ENCODE peak calls at places on chromosomes 1 and 21, in ten cellular contexts. O is DMS79 treated with DMSO at 0.1 percent for 48 hours; N is activated CD4-positive, alpha-beta T cell treated with anti-CD3 and anti-CD28 coated beads, Interleukin-2, amount 50 U/mL, for 24 hours; D is thoracic aorta; P is omental fat pad; K is HT-29; E is NCI-H187 treated with DMSO at 0.1 percent for 48 hours; C is caudate nucleus; T is HEK293T; V is nephron progenitor cell. A is an unnamed sample.

GRCh38 chr1:180167721-180168467 is 13.2 kb downstream of the QSOX1 start:
- DNase-seq in O (no peak), N (no peak), D (no peak), P (no peak), K (peak), E (no peak), C (no peak), T (no peak), V (no peak), A (no peak)

GRCh38 chr1:172671591-172671990 is 12.7 kb downstream of the FASLG start:
- DNase-seq in O (no peak), N (no peak), D (no peak), P (no peak), K (no peak), E (no peak), C (no peak), T (no peak), V (no peak), A (no peak)

GRCh38 chr1:209767706-209768105 is 11.9 kb downstream of the TRAF3IP3 start:
- DNase-seq in O (no peak), N (no peak), D (no peak), P (no peak), K (no peak), E (no peak), C (no peak), T (no peak), V (no peak), A (peak)

GRCh38 chr1:209435654-209436566 is 147.6 kb upstream of the CAMK1G start:
- DNase-seq in O (peak), N (no peak), D (no peak), P (peak), K (peak), E (no peak), C (peak), T (peak), V (peak), A (no peak)

GRCh38 chr1:22805672-22806038 is 95.0 kb downstream of the EPHB2 start:
- DNase-seq in O (no peak), N (no peak), D (no peak), P (no peak), K (no peak), E (no peak), C (no peak), T (no peak), V (no peak), A (no peak)

GRCh38 chr1:199403421-199404116 is 623.9 kb upstream of the NR5A2 start:
- DNase-seq in O (no peak), N (no peak), D (no peak), P (no peak), K (no peak), E (no peak), C (no peak), T (no peak), V (no peak), A (no peak)

GRCh38 chr1:212920895-212921294 is 29.4 kb upstream of the VASH2 start:
- DNase-seq in O (no peak), N (no peak), D (no peak), P (no peak), K (no peak), E (no peak), C (no peak), T (peak), V (no peak), A (no peak)

GRCh38 chr21:34670220-34670961 is 1.6 kb downstream of the CLIC6 start:
- DNase-seq in O (no peak), N (no peak), D (no peak), P (no peak), K (no peak), E (no peak), C (no peak), T (no peak), V (peak), A (no peak)

GRCh38 chr1:171884475-171884874 is 43.2 kb downstream of the DNM3 start:
- DNase-seq in O (no peak), N (no peak), D (no peak), P (no peak), K (no peak), E (no peak), C (no peak), T (no peak), V (no peak), A (no peak)

GRCh38 chr1:112704908-112705627 is 1.9 kb downstream of the RHOC start:
- DNase-seq in O (peak), N (no peak), D (peak), P (peak), K (peak), E (no peak), C (no peak), T (peak), V (peak), A (peak)

GRCh38 chr1:61436491-61437120 is 288.3 kb downstream of the TM2D1 start:
- DNase-seq in O (no peak), N (no peak), D (no peak), P (no peak), K (no peak), E (no peak), C (no peak), T (no peak), V (no peak), A (no peak)

GRCh38 chr21:15506086-15506485 is 223.7 kb upstream of the USP25 start:
- DNase-seq in O (no peak), N (no peak), D (no peak), P (no peak), K (no peak), E (no peak), C (no peak), T (no peak), V (no peak), A (no peak)

GRCh38 chr1:65176571-65176970 is 28.6 kb downstream of the AK4 start:
- DNase-seq in O (no peak), N (no peak), D (no peak), P (no peak), K (no peak), E (no peak), C (no peak), T (no peak), V (no peak), A (no peak)

GRCh38 chr1:54174106-54174505 is 21.3 kb upstream of the CDCP2 start:
- DNase-seq in O (no peak), N (no peak), D (no peak), P (no peak), K (no peak), E (no peak), C (no peak), T (no peak), V (no peak), A (no peak)

GRCh38 chr1:170623171-170623570 is 40.8 kb upstream of the PRRX1 start:
- DNase-seq in O (no peak), N (no peak), D (no peak), P (no peak), K (no peak), E (no peak), C (no peak), T (no peak), V (no peak), A (no peak)

GRCh38 chr1:162117039-162117816 is 47.7 kb downstream of the NOS1AP start:
- DNase-seq in O (no peak), N (no peak), D (no peak), P (no peak), K (no peak), E (no peak), C (no peak), T (no peak), V (no peak), A (no peak)

GRCh38 chr1:117321680-117322609 is 45.3 kb upstream of the MAN1A2 start:
- DNase-seq in O (no peak), N (no peak), D (no peak), P (no peak), K (no peak), E (no peak), C (no peak), T (no peak), V (no peak), A (no peak)

GRCh38 chr1:19073311-19074186 is 117.1 kb upstream of the IFFO2 start:
- DNase-seq in O (peak), N (no peak), D (no peak), P (no peak), K (no peak), E (no peak), C (peak), T (no peak), V (no peak), A (no peak)

GRCh38 chr1:37620707-37621106 is 14.0 kb downstream of the RSPO1 start:
- DNase-seq in O (no peak), N (no peak), D (no peak), P (no peak), K (no peak), E (no peak), C (no peak), T (no peak), V (no peak), A (no peak)

GRCh38 chr1:228064741-228065542 is 17.6 kb upstream of the ARF1 start:
- DNase-seq in O (no peak), N (no peak), D (no peak), P (no peak), K (no peak), E (no peak), C (no peak), T (no peak), V (no peak), A (no peak)

GRCh38 chr1:46550751-46551231 is 656 bp downstream of the KNCN start:
- DNase-seq in O (no peak), N (no peak), D (no peak), P (no peak), K (no peak), E (no peak), C (no peak), T (no peak), V (no peak), A (no peak)

GRCh38 chr1:39134768-39135333 is 69.6 kb upstream of the MACF1 start:
- DNase-seq in O (no peak), N (no peak), D (no peak), P (no peak), K (no peak), E (no peak), C (no peak), T (no peak), V (no peak), A (no peak)

GRCh38 chr21:16117851-16118592 is 388.2 kb downstream of the USP25 start:
- DNase-seq in O (peak), N (no peak), D (no peak), P (no peak), K (no peak), E (no peak), C (no peak), T (no peak), V (no peak), A (no peak)

GRCh38 chr1:181014431-181015257 is 8.0 kb downstream of the STX6 start:
- DNase-seq in O (no peak), N (no peak), D (no peak), P (no peak), K (no peak), E (no peak), C (no peak), T (no peak), V (no peak), A (peak)

GRCh38 chr1:204503122-204503912 is 8.7 kb upstream of the PIK3C2B start:
- DNase-seq in O (peak), N (no peak), D (no peak), P (no peak), K (peak), E (peak), C (no peak), T (no peak), V (no peak), A (no peak)

GRCh38 chr21:35297665-35298064 is 248.6 kb upstream of the RUNX1 start:
- DNase-seq in O (no peak), N (no peak), D (no peak), P (no peak), K (no peak), E (no peak), C (no peak), T (no peak), V (no peak), A (no peak)

GRCh38 chr1:220123889-220124288 is 30.0 kb downstream of the IARS2 start:
- DNase-seq in O (no peak), N (no peak), D (no peak), P (no peak), K (peak), E (no peak), C (no peak), T (peak), V (no peak), A (peak)

GRCh38 chr1:203202431-203203245 is 16.1 kb upstream of the CHI3L1 start:
- DNase-seq in O (no peak), N (no peak), D (no peak), P (no peak), K (no peak), E (no peak), C (no peak), T (no peak), V (no peak), A (peak)

GRCh38 chr1:6151291-6151822 is 28.8 kb downstream of the CHD5 start:
- DNase-seq in O (no peak), N (no peak), D (no peak), P (no peak), K (no peak), E (no peak), C (no peak), T (no peak), V (no peak), A (no peak)

GRCh38 chr1:211576717-211577116 is 2.2 kb downstream of the SLC30A1 start:
- DNase-seq in O (no peak), N (no peak), D (no peak), P (no peak), K (no peak), E (no peak), C (no peak), T (no peak), V (no peak), A (no peak)

GRCh38 chr1:155086182-155086741 is 7.6 kb downstream of the EFNA3 start:
- DNase-seq in O (peak), N (peak), D (no peak), P (peak), K (peak), E (no peak), C (peak), T (peak), V (peak), A (peak)